ENCODE peak calls at places on chromosome 19, in nine cellular contexts. A, R, V, Z, I, L, U, O and H are unnamed samples.
A peak's percentile ranks its signal among the peaks of the same experiment; 100 is the strongest.

GRCh38 chr19:49422407-49423277 is 599 bp downstream of the PTH2 start:
- DNase-seq in U (no peak), A (no peak), O (no peak), L (no peak), R (peak; percentile 17), Z (peak; percentile 92), V (no peak), I (peak; percentile 45), H (peak; percentile 36)

GRCh38 chr19:6229951-6230712 is 49.6 kb downstream of the MLLT1 start:
- DNase-seq in R (no peak), I (no peak), L (no peak), Z (no peak), V (no peak), A (no peak), O (no peak), U (no peak), H (no peak)

GRCh38 chr19:23956051-23956450 is 41.4 kb downstream of the ZNF726 start:
- DNase-seq in O (no peak), R (no peak), Z (no peak), U (no peak), L (no peak), V (no peak), I (no peak), A (no peak), H (no peak)

GRCh38 chr19:42292963-42293362 is 9.0 kb upstream of the PRR19 start:
- DNase-seq in I (no peak), O (no peak), Z (no peak), A (no peak), U (no peak), L (no peak), V (no peak), R (no peak), H (no peak)

GRCh38 chr19:6057651-6058365 is 52.5 kb downstream of the RFX2 start:
- DNase-seq in L (no peak), I (no peak), R (no peak), Z (no peak), A (no peak), O (no peak), U (no peak), V (no peak), H (no peak)

GRCh38 chr19:13100031-13100588 is 2.5 kb downstream of the LYL1 start:
- DNase-seq in A (no peak), V (peak; percentile 48), Z (no peak), O (no peak), U (no peak), L (no peak), I (peak; percentile 17), R (no peak), H (no peak)

GRCh38 chr19:34428549-34429285 is 536 bp downstream of the UBA2 start:
- DNase-seq in Z (peak; percentile 61), R (peak; percentile 17), L (no peak), U (no peak), I (peak; percentile 57), V (no peak), O (peak; percentile 58), A (no peak), H (no peak)

GRCh38 chr19:36547001-36547732 is 19.1 kb upstream of the ZNF260 start:
- DNase-seq in A (peak; percentile 38), L (no peak), O (no peak), Z (no peak), V (no peak), I (peak; percentile 11), U (no peak), R (peak; percentile 3), H (no peak)

DNA sequence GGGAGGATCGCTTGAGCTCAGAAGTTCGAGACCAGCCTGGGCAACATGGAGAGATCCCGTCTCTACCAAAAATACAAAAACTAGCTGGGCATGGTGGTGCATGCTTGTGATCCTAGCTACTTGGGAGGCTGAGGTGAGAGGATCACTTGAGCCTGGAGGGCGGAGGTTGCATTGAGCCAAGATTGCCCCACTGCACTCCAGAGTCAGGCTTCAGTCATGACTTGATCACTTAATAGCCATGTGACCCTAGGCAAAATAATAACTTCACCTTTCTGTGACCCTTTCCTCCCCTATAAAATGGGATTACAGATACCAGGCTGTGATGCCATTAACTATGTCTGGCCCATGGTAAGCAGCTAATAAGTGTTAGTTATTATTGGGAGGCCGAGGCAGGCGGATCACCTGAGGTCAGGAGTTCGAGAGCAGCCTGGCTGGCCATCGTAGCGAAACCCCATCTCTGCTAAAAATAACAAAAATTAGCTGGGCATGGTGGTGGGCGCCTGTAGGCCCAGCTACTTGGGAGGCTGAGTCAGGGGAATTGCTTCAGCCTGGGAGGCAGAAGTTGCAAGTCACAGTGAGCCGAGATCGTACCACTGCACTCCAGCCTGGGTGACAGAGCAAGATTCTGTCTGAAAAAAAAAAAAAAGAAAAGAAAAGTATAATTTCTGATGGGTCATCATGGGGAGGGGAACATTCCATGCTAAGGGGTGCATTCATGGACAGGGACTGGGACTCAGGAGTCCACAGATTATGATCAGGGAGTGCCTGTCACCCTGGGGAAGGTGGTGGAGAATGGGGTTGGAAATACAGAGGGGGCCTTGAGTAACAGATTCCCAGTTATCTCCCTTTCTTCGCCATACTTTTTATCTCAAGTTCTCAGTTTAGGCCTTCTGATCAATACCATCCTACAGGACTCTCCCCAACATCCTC is 15.5 kb downstream of the TPM4 start:
- DNase-seq in R (no peak), L (no peak), I (no peak), Z (no peak), A (no peak), O (no peak), V (no peak), U (no peak), H (no peak)
- H3K27ac ChIP-seq in R (peak overlapping the region; percentile 7), L (no peak overlapping the region), I (no peak overlapping the region), Z (no peak overlapping the region), A (peak overlapping the region; percentile 80), O (no peak overlapping the region), V (no peak overlapping the region), U (peak overlapping the region; percentile 40), H (no peak overlapping the region)

GRCh38 chr19:1249298-1249989 is 1.1 kb downstream of the MIDN start:
- DNase-seq in V (peak; percentile 95), I (peak; percentile 93), U (peak; percentile 93), Z (peak; percentile 99), L (peak; percentile 91), A (peak; percentile 70), O (peak; percentile 96), R (peak; percentile 96), H (peak; percentile 96)

GRCh38 chr19:1248454-1249297 is at the start of gene MIDN:
- DNase-seq in I (peak; percentile 84), Z (peak; percentile 90), V (peak; percentile 64), U (no peak), A (peak; percentile 59), R (peak; percentile 86), O (peak; percentile 93), L (peak; percentile 84), H (peak; percentile 87)

GRCh38 chr19:1249990-1250298 is 1.6 kb downstream of the MIDN start:
- DNase-seq in U (no peak), V (no peak), R (no peak), I (no peak), L (no peak), Z (no peak), O (no peak), A (no peak), H (no peak)

GRCh38 chr19:1245884-1246816 is 2.2 kb upstream of the MIDN start:
- DNase-seq in O (peak; percentile 86), Z (peak; percentile 42), L (no peak), I (no peak), A (no peak), V (no peak), R (no peak), U (no peak), H (peak; percentile 90)

DNA sequence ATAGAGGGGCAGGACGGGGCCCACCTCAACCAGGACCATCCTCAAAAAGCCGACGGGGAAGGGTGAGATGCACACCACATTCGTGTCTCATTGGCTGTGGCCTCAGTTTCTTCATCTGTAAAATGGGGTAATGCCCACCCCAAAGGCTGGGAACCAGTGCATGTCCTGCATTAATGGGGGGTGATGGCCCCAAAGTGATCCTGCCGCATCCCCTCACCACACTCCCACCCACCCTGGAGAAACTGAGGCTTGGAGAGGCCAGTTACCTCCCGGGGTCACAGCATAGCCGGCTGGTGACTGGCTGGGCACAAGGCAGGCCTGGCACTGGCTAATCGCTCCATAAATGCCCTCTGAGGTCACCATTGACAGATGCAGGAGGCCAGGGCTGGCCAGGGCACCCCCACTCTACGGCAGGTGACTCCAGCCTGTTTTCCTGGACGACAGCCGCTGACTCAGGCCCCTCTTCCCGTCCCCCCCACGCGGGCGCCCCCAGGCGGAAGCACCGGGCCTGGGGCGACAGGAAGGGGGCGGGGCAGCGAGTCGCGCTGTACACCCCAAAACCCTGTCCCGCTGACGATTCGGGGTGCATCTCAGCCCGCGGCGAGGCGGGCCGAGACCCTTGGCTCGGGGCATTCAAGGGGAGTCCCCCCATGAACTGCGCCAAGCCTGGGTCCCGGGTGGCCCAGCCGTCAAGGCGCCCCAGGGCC is 483 bp upstream of the MIDN start:
- DNase-seq in Z (peak; percentile 69), U (no peak), R (peak; percentile 70), I (no peak), A (peak; percentile 77), O (peak; percentile 89), V (no peak), L (peak; percentile 79), H (peak; percentile 77)
- H3K27ac ChIP-seq in Z (no peak overlapping the region), U (peak overlapping the region; percentile 99), R (peak overlapping the region; percentile 97), I (peak overlapping the region; percentile 7), A (peak overlapping the region; percentile 84), O (peak overlapping the region; percentile 100), V (peak overlapping the region; percentile 33), L (peak overlapping the region; percentile 97), H (peak overlapping the region; percentile 99)

GRCh38 chr19:18946918-18947317 is 5.9 kb upstream of the HOMER3 start:
- DNase-seq in U (no peak), L (no peak), O (no peak), I (no peak), Z (no peak), R (no peak), V (no peak), A (no peak), H (no peak)

GRCh38 chr19:18948075-18948975 is 7.3 kb upstream of the HOMER3 start:
- DNase-seq in I (peak; percentile 35), R (no peak), A (no peak), L (no peak), Z (no peak), U (no peak), O (no peak), V (no peak), H (no peak)

GRCh38 chr19:18948976-18949356 is 7.9 kb upstream of the HOMER3 start:
- DNase-seq in U (no peak), V (no peak), O (no peak), L (no peak), Z (no peak), A (no peak), I (no peak), R (no peak), H (no peak)

GRCh38 chr19:18945297-18945696 is 4.3 kb upstream of the HOMER3 start:
- DNase-seq in Z (no peak), A (no peak), O (no peak), R (no peak), U (no peak), L (no peak), I (no peak), V (no peak), H (no peak)

DNA sequence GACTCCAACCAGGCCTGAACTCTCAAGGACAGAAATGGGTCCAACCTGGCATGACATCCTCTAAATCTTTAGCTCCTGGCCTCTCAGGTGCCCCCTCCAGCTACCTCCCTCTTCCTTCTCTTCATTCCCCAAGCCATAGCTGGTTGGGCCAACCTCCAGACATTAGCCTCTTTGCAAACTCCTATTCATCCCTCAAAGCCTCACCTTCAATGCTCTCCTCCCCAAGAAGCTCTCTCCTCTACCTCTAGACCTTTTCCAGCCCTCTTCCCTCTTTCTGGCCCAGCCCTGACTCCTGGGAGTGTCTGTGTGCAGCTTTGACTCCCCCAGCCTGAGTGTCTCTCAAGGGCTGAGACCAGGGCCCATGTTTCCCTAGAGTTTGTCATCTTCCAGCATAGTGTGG is 5.3 kb upstream of the HOMER3 start:
- DNase-seq in A (no peak), I (no peak), Z (no peak), L (no peak), V (no peak), O (no peak), U (no peak), R (no peak), H (no peak)
- H3K27ac ChIP-seq in A (no peak overlapping the region), I (no peak overlapping the region), Z (no peak overlapping the region), L (no peak overlapping the region), V (no peak overlapping the region), O (no peak overlapping the region), U (no peak overlapping the region), R (no peak overlapping the region), H (no peak overlapping the region)

DNA sequence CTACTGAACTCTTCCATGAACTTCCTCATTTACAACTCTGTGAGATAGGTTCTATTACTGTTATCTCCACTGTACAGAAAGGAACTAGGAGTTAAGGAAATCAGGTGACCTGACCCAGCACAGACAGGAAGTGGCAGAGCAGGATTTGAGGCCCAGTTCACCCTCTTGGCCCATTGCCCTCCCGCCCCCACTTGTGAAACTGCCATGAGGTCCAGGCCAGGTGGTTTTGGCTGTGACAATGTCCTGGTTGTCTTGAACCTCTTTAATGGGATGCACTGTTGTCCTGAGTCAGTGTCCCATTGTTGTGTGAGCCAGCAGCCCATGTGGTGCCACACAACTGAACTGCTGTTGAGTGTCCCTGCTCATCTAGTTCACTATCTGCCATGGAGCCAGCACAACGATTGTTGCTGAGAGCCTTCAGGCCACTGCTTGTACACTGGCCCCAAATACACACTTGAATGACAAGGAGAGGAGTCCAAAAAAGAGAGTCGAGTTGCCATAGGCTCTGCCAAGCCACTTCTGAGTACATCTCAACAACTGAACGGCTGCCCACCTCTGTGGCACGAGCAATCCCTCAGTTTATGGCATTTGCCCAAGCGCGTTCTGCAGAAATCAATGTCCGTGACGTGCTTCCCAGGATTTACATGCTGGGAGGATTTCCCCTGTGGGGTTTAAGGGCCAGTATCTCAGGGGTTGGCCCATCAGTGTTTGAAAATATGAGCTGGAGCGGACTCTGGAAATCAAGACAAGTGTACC is 484.6 kb downstream of the TSHZ3 start:
- DNase-seq in Z (no peak), V (no peak), I (no peak), U (no peak), O (no peak), L (no peak), R (no peak), A (no peak), H (no peak)
- H3K27ac ChIP-seq in Z (no peak overlapping the region), V (no peak overlapping the region), I (no peak overlapping the region), U (no peak overlapping the region), O (no peak overlapping the region), L (no peak overlapping the region), R (no peak overlapping the region), A (no peak overlapping the region), H (no peak overlapping the region)